ENCODE peak calls at places on chromosomes 6 and 20, in six cellular contexts. W, S, O, N, K and B are unnamed samples.

GRCh38 chr6:132513821-132514545 is 1.1 kb upstream of the STX7 start:
- DNase-seq in W (no peak), S (no peak), O (no peak), N (peak; percentile 39), K (peak; percentile 20), B (no peak)

GRCh38 chr20:37411408-37412306 is 65.7 kb downstream of the SRC start:
- DNase-seq in W (no peak), S (no peak), O (no peak), N (no peak), K (no peak), B (no peak)

GRCh38 chr20:23869520-23869919 is 10.0 kb downstream of the CST5 start:
- DNase-seq in W (no peak), S (peak; percentile 7), O (no peak), N (no peak), K (no peak), B (no peak)

GRCh38 chr6:14885471-14885987 is 360.3 kb upstream of the JARID2 start:
- DNase-seq in W (no peak), S (no peak), O (no peak), N (no peak), K (no peak), B (no peak)

GRCh38 chr6:117547688-117548621 is 54.4 kb downstream of the GOPC start:
- DNase-seq in W (peak; percentile 79), S (peak; percentile 40), O (no peak), N (no peak), K (no peak), B (peak; percentile 77)

GRCh38 chr6:3340358-3340798 is 81.6 kb downstream of the PSMG4 start:
- DNase-seq in W (no peak), S (no peak), O (no peak), N (no peak), K (no peak), B (no peak)

GRCh38 chr6:2687456-2687855 is 63.3 kb downstream of the MYLK4 start:
- DNase-seq in W (no peak), S (no peak), O (no peak), N (no peak), K (no peak), B (no peak)

GRCh38 chr6:96212076-96212475 is 196.3 kb downstream of the FUT9 start:
- DNase-seq in W (no peak), S (no peak), O (no peak), N (no peak), K (no peak), B (no peak)

GRCh38 chr6:40582892-40583291 is 4.3 kb downstream of the LRFN2 start:
- DNase-seq in W (no peak), S (no peak), O (no peak), N (no peak), K (no peak), B (no peak)

GRCh38 chr20:36104856-36105255 is 49.7 kb upstream of the EPB41L1 start:
- DNase-seq in W (no peak), S (no peak), O (no peak), N (no peak), K (no peak), B (no peak)

GRCh38 chr6:109526905-109527628 is 44.0 kb upstream of the ZBTB24 start:
- DNase-seq in W (peak; percentile 65), S (peak; percentile 3), O (peak; percentile 38), N (peak; percentile 69), K (peak; percentile 79), B (peak; percentile 55)

GRCh38 chr20:50725722-50726000 is 5.7 kb upstream of the PARD6B start:
- DNase-seq in W (no peak), S (no peak), O (no peak), N (no peak), K (no peak), B (peak; percentile 36)

GRCh38 chr6:3359973-3360726 is 96.7 kb downstream of the SLC22A23 start:
- DNase-seq in W (no peak), S (no peak), O (no peak), N (no peak), K (no peak), B (no peak)

GRCh38 chr20:37192137-37192854 is 12.9 kb upstream of the MROH8 start:
- DNase-seq in W (peak; percentile 94), S (peak; percentile 90), O (peak; percentile 70), N (peak; percentile 84), K (peak; percentile 95), B (peak; percentile 90)

GRCh38 chr20:535958-536357 is 7.6 kb downstream of the CSNK2A1 start:
- DNase-seq in W (no peak), S (no peak), O (no peak), N (no peak), K (peak; percentile 71), B (no peak)

GRCh38 chr6:45310118-45310788 is 17.9 kb upstream of the RUNX2 start:
- DNase-seq in W (no peak), S (no peak), O (no peak), N (peak; percentile 15), K (no peak), B (no peak)

GRCh38 chr6:31729979-31730630 is 1.0 kb upstream of the DDAH2 start:
- DNase-seq in W (peak; percentile 94), S (peak; percentile 27), O (no peak), N (peak; percentile 67), K (peak; percentile 95), B (peak; percentile 78)

GRCh38 chr6:163218361-163218894 is 196.1 kb upstream of the QKI start:
- DNase-seq in W (no peak), S (no peak), O (no peak), N (no peak), K (no peak), B (no peak)

GRCh38 chr6:169589293-169589692 is 112.5 kb downstream of the WDR27 start:
- DNase-seq in W (no peak), S (no peak), O (no peak), N (no peak), K (no peak), B (no peak)

GRCh38 chr6:88008821-88009220 is 38.8 kb upstream of the SPACA1 start:
- DNase-seq in W (no peak), S (no peak), O (no peak), N (no peak), K (peak; percentile 44), B (no peak)